ENCODE peak calls at places on chromosome 19, in six cellular contexts. Q is heart right ventricle, V is A673, J is esophagus squamous epithelium, U is uterus, H is H9. Y is an unnamed sample. For H3K4me1 and H3K9me3, the result is how much of the 10 kb centered on the place peaks cover.

GRCh38 chr19:42006569-42006968 is 12.5 kb upstream of the ATP1A3 start:
- DNase-seq in V (no peak), U (no peak), Q (no peak), H (no peak), J (no peak), Y (no peak)

GRCh38 chr19:7471696-7472620 is 16.9 kb downstream of the PEX11G start:
- DNase-seq in Q (no peak), U (no peak), H (no peak), J (no peak), V (no peak), Y (no peak)

GRCh38 chr19:55619264-55619663 is 5.1 kb downstream of the ZNF784 start:
- DNase-seq in Q (no peak), V (no peak), H (no peak), U (no peak), J (no peak), Y (no peak)

GRCh38 chr19:39145180-39145953 is 19.8 kb downstream of the PAK4 start:
- DNase-seq in Q (no peak), U (no peak), J (no peak), V (no peak), H (no peak), Y (no peak)

GRCh38 chr19:58581227-58582141 is 8.3 kb upstream of the MZF1 start:
- DNase-seq in J (no peak), Q (peak), U (peak), V (peak), H (peak), Y (peak)

GRCh38 chr19:33904681-33905080 is 108.0 kb downstream of the KCTD15 start:
- DNase-seq in V (no peak), J (no peak), H (peak), Q (peak), U (no peak), Y (peak)

GRCh38 chr19:2711175-2711936 is 8.9 kb upstream of the GNG7 start:
- DNase-seq in V (no peak), U (no peak), J (no peak), Q (no peak), H (peak), Y (peak)

GRCh38 chr19:13831560-13832056 is 36.4 kb downstream of the ZSWIM4 start:
- DNase-seq in Q (no peak), J (no peak), H (no peak), V (no peak), U (peak), Y (no peak)

GRCh38 chr19:12749938-12750521 is 1.6 kb upstream of the BEST2 start:
- DNase-seq in V (peak), J (no peak), Q (no peak), H (no peak), U (no peak), Y (peak)

GRCh38 chr19:1407662-1408299 is 395 bp downstream of the DAZAP1 start:
- DNase-seq in V (no peak), Q (no peak), U (peak), J (no peak), H (no peak), Y (no peak)

GRCh38 chr19:966481-967088 is 17.6 kb upstream of the WDR18 start:
- DNase-seq in U (no peak), Q (no peak), V (no peak), H (no peak), J (no peak), Y (no peak)

GRCh38 chr19:23817519-23817918 is 58.8 kb upstream of the ZNF681 start:
- DNase-seq in Q (no peak), J (no peak), H (peak), U (peak), V (peak), Y (peak)

GRCh38 chr19:16207063-16207462 is 9.4 kb downstream of the AP1M1 start:
- DNase-seq in Q (no peak), H (no peak), U (no peak), J (no peak), V (no peak), Y (no peak)

GRCh38 chr19:55642153-55643002 is 1.1 kb upstream of the ZNF581 start:
- DNase-seq in V (peak), H (no peak), Q (peak), U (no peak), J (no peak), Y (no peak)

GRCh38 chr19:35559281-35559659 is 4.2 kb downstream of the ATP4A start:
- DNase-seq in U (no peak), H (no peak), Q (no peak), J (no peak), V (no peak), Y (no peak)

GRCh38 chr19:20928371-20928770 is 5.3 kb downstream of the ZNF85 start:
- DNase-seq in V (no peak), H (no peak), U (no peak), Q (no peak), J (no peak), Y (peak)

GRCh38 chr19:38210458-38210987 is 13.5 kb downstream of the DPF1 start:
- DNase-seq in Q (peak), U (peak), V (peak), H (peak), J (no peak), Y (no peak)

GRCh38 chr19:41862445-41862986 is 2.5 kb downstream of the RPS19 start:
- DNase-seq in H (no peak), V (no peak), Q (no peak), J (no peak), U (no peak), Y (no peak)

GRCh38 chr19:8248348-8249328 is 39.5 kb downstream of the CERS4 start:
- DNase-seq in U (no peak), H (no peak), Q (no peak), V (no peak), J (no peak), Y (no peak)

GRCh38 chr19:45782162-45782623 is at the start of gene DMPK:
- DNase-seq in J (no peak), H (peak), U (peak), V (no peak), Q (peak), Y (no peak)

GRCh38 chr19:45780146-45780447 is 2.2 kb downstream of the DMPK start:
- DNase-seq in Q (no peak), U (no peak), V (no peak), J (no peak), H (no peak), Y (no peak)

GRCh38 chr19:45782820-45783785 is 813 bp upstream of the DMPK start:
- DNase-seq in U (peak), Q (peak), V (no peak), H (peak), J (no peak), Y (peak)

GRCh38 chr19:45780448-45781281 is 1.6 kb downstream of the DMPK start:
- DNase-seq in Q (no peak), U (peak), V (no peak), J (no peak), H (no peak), Y (no peak)

GRCh38 chr19:45781282-45782161 is 768 bp downstream of the DMPK start:
- DNase-seq in J (no peak), U (no peak), Q (no peak), H (no peak), V (no peak), Y (no peak)
- H3K4me1 ChIP-seq in J (half or more), U (under half), Q (under half), H (under half), V (under half), Y (under half)

DNA sequence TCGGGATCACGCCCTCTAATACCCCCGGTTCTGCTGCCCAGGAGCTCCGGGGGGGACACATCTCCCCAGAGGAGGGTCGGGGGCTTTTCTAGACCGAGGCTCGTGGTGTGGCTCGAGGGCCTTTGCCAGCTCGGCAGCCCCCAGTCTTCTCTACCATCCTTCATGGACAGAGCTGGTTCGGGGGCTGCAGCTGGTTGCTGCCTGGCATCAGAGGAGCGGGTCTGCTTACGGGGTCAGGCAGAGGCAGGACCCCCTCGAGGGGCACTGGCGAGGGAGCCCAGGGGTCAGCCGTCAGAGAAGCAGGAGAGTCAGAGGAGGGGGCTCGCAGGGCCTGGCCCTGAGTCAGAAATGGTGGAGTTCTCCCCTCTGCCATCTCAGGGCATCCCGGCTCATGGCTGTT is 123.5 kb downstream of the KDM4B start:
- DNase-seq in U (no peak), J (no peak), V (no peak), H (no peak), Q (no peak), Y (no peak)
- H3K27ac ChIP-seq in U (peak), J (no peak), V (peak), H (no peak), Q (peak), Y (no peak)

GRCh38 chr19:44232867-44233266 is 20.5 kb downstream of the ZNF227 start:
- DNase-seq in J (no peak), V (no peak), U (no peak), Q (no peak), H (no peak), Y (no peak)

GRCh38 chr19:44236384-44236783 is 23.3 kb upstream of the ZNF233 start:
- DNase-seq in J (no peak), V (no peak), U (no peak), H (no peak), Q (no peak), Y (no peak)
- H3K9me3 ChIP-seq in J (half or more), V (under half), U (under half), H (under half), Q (under half), Y (under half)

GRCh38 chr19:29945017-29945416 is 3.0 kb downstream of the URI1 start:
- DNase-seq in V (no peak), H (no peak), Q (no peak), J (no peak), U (no peak), Y (no peak)
- H3K4me1 ChIP-seq in V (under half), H (under half), Q (under half), J (under half), U (under half), Y (under half)